ENCODE peak calls at places on chromosomes 13 and 19, in seven cellular contexts. One of them, this sample, is unnamed.

GRCh38 chr19:45172173-45172572 is 5.9 kb downstream of the TRAPPC6A start:
- DNase-seq in SW 1271: no peak
- DNase-seq in HTR-8/SVneo: no peak
- DNase-seq in NT2/D1: no peak
- DNase-seq in brain microvascular endothelial cell: no peak
- DNase-seq in stimulated activated CD4-positive, alpha-beta T cell treated with anti-CD3 and anti-CD28 coated beads, Interleukin-4, amount 100 ng/mL, for 1 hour: peak
- DNase-seq in CD4-positive, alpha-beta T cell: no peak
- DNase-seq in this sample: no peak

GRCh38 chr19:14459703-14460102 is 15.5 kb downstream of the PTGER1 start:
- DNase-seq in CD4-positive, alpha-beta T cell: no peak
- DNase-seq in brain microvascular endothelial cell: no peak
- DNase-seq in SW 1271: no peak
- DNase-seq in NT2/D1: no peak
- DNase-seq in stimulated activated CD4-positive, alpha-beta T cell treated with anti-CD3 and anti-CD28 coated beads, Interleukin-4, amount 100 ng/mL, for 1 hour: no peak
- DNase-seq in HTR-8/SVneo: no peak
- DNase-seq in this sample: no peak

GRCh38 chr13:43132911-43133310 is 109.5 kb downstream of the DNAJC15 start:
- DNase-seq in CD4-positive, alpha-beta T cell: no peak
- DNase-seq in stimulated activated CD4-positive, alpha-beta T cell treated with anti-CD3 and anti-CD28 coated beads, Interleukin-4, amount 100 ng/mL, for 1 hour: no peak
- DNase-seq in NT2/D1: no peak
- DNase-seq in SW 1271: no peak
- DNase-seq in brain microvascular endothelial cell: no peak
- DNase-seq in HTR-8/SVneo: no peak
- DNase-seq in this sample: no peak

GRCh38 chr19:1373042-1373533 is 10.6 kb upstream of the NDUFS7 start:
- DNase-seq in SW 1271: no peak
- DNase-seq in brain microvascular endothelial cell: no peak
- DNase-seq in CD4-positive, alpha-beta T cell: no peak
- DNase-seq in stimulated activated CD4-positive, alpha-beta T cell treated with anti-CD3 and anti-CD28 coated beads, Interleukin-4, amount 100 ng/mL, for 1 hour: no peak
- DNase-seq in NT2/D1: no peak
- DNase-seq in HTR-8/SVneo: no peak
- DNase-seq in this sample: no peak

GRCh38 chr13:91136806-91137205 is 210.7 kb upstream of the MIR17HG start:
- DNase-seq in stimulated activated CD4-positive, alpha-beta T cell treated with anti-CD3 and anti-CD28 coated beads, Interleukin-4, amount 100 ng/mL, for 1 hour: no peak
- DNase-seq in SW 1271: no peak
- DNase-seq in HTR-8/SVneo: no peak
- DNase-seq in brain microvascular endothelial cell: no peak
- DNase-seq in CD4-positive, alpha-beta T cell: no peak
- DNase-seq in NT2/D1: no peak
- DNase-seq in this sample: no peak

GRCh38 chr19:33515921-33516320 is 5.7 kb downstream of the PEPD start:
- DNase-seq in NT2/D1: no peak
- DNase-seq in CD4-positive, alpha-beta T cell: no peak
- DNase-seq in brain microvascular endothelial cell: no peak
- DNase-seq in SW 1271: no peak
- DNase-seq in stimulated activated CD4-positive, alpha-beta T cell treated with anti-CD3 and anti-CD28 coated beads, Interleukin-4, amount 100 ng/mL, for 1 hour: no peak
- DNase-seq in HTR-8/SVneo: no peak
- DNase-seq in this sample: no peak

GRCh38 chr19:32345261-32346207 is at the start of gene ZNF507:
- DNase-seq in CD4-positive, alpha-beta T cell: peak
- DNase-seq in NT2/D1: peak
- DNase-seq in brain microvascular endothelial cell: peak
- DNase-seq in SW 1271: peak
- DNase-seq in stimulated activated CD4-positive, alpha-beta T cell treated with anti-CD3 and anti-CD28 coated beads, Interleukin-4, amount 100 ng/mL, for 1 hour: peak
- DNase-seq in HTR-8/SVneo: peak
- DNase-seq in this sample: peak

GRCh38 chr13:106357198-106357597 is 178.3 kb downstream of the EFNB2 start:
- DNase-seq in stimulated activated CD4-positive, alpha-beta T cell treated with anti-CD3 and anti-CD28 coated beads, Interleukin-4, amount 100 ng/mL, for 1 hour: no peak
- DNase-seq in SW 1271: no peak
- DNase-seq in NT2/D1: no peak
- DNase-seq in brain microvascular endothelial cell: no peak
- DNase-seq in HTR-8/SVneo: no peak
- DNase-seq in CD4-positive, alpha-beta T cell: no peak
- DNase-seq in this sample: no peak

GRCh38 chr19:4064073-4064550 is 2.6 kb downstream of the ZBTB7A start:
- DNase-seq in HTR-8/SVneo: no peak
- DNase-seq in NT2/D1: no peak
- DNase-seq in stimulated activated CD4-positive, alpha-beta T cell treated with anti-CD3 and anti-CD28 coated beads, Interleukin-4, amount 100 ng/mL, for 1 hour: no peak
- DNase-seq in CD4-positive, alpha-beta T cell: no peak
- DNase-seq in brain microvascular endothelial cell: peak
- DNase-seq in SW 1271: no peak
- DNase-seq in this sample: no peak

GRCh38 chr13:37406031-37406430 is 192.5 kb downstream of the POSTN start:
- DNase-seq in SW 1271: no peak
- DNase-seq in brain microvascular endothelial cell: no peak
- DNase-seq in HTR-8/SVneo: no peak
- DNase-seq in NT2/D1: no peak
- DNase-seq in CD4-positive, alpha-beta T cell: no peak
- DNase-seq in stimulated activated CD4-positive, alpha-beta T cell treated with anti-CD3 and anti-CD28 coated beads, Interleukin-4, amount 100 ng/mL, for 1 hour: no peak
- DNase-seq in this sample: no peak

GRCh38 chr13:76992548-76993001 is 694 bp downstream of the CLN5 start:
- DNase-seq in SW 1271: no peak
- DNase-seq in HTR-8/SVneo: no peak
- DNase-seq in brain microvascular endothelial cell: no peak
- DNase-seq in stimulated activated CD4-positive, alpha-beta T cell treated with anti-CD3 and anti-CD28 coated beads, Interleukin-4, amount 100 ng/mL, for 1 hour: peak
- DNase-seq in NT2/D1: no peak
- DNase-seq in CD4-positive, alpha-beta T cell: peak
- DNase-seq in this sample: peak

GRCh38 chr13:94236876-94237275 is 242.6 kb downstream of the DCT start:
- DNase-seq in CD4-positive, alpha-beta T cell: no peak
- DNase-seq in brain microvascular endothelial cell: no peak
- DNase-seq in stimulated activated CD4-positive, alpha-beta T cell treated with anti-CD3 and anti-CD28 coated beads, Interleukin-4, amount 100 ng/mL, for 1 hour: no peak
- DNase-seq in SW 1271: no peak
- DNase-seq in HTR-8/SVneo: no peak
- DNase-seq in NT2/D1: no peak
- DNase-seq in this sample: no peak

GRCh38 chr13:37216340-37216739 is 110.9 kb upstream of the CSNK1A1L start:
- DNase-seq in brain microvascular endothelial cell: no peak
- DNase-seq in stimulated activated CD4-positive, alpha-beta T cell treated with anti-CD3 and anti-CD28 coated beads, Interleukin-4, amount 100 ng/mL, for 1 hour: no peak
- DNase-seq in HTR-8/SVneo: no peak
- DNase-seq in CD4-positive, alpha-beta T cell: no peak
- DNase-seq in SW 1271: no peak
- DNase-seq in NT2/D1: no peak
- DNase-seq in this sample: no peak